ENCODE peak calls at places on chromosomes 11 and 22, in eight cellular contexts. M, J, G, B, D, T, U and Z are unnamed samples.
A peak's percentile ranks its signal among the peaks of the same experiment; 100 is the strongest.

GRCh38 chr11:86484795-86485166 is 110.1 kb downstream of the CCDC81 start:
- DNase-seq in M (no peak), J (no peak), G (no peak), B (no peak), D (no peak), T (no peak), U (no peak), Z (no peak)

GRCh38 chr11:44366741-44367140 is 56.8 kb upstream of the ALX4 start:
- DNase-seq in M (no peak), J (no peak), G (no peak), B (no peak), D (no peak), T (no peak), U (no peak), Z (no peak)

GRCh38 chr11:36186340-36186739 is 102.9 kb downstream of the COMMD9 start:
- DNase-seq in M (no peak), J (no peak), G (peak; percentile 80), B (peak; percentile 61), D (no peak), T (peak; percentile 97), U (no peak), Z (no peak)

GRCh38 chr22:37383342-37383741 is 43.9 kb downstream of the ELFN2 start:
- DNase-seq in M (no peak), J (no peak), G (no peak), B (no peak), D (no peak), T (no peak), U (no peak), Z (no peak)

GRCh38 chr11:73946798-73947458 is 3.9 kb upstream of the DNAJB13 start:
- DNase-seq in M (no peak), J (no peak), G (no peak), B (no peak), D (no peak), T (no peak), U (no peak), Z (no peak)

GRCh38 chr11:34652191-34652958 is 31.5 kb downstream of the EHF start:
- DNase-seq in M (no peak), J (no peak), G (peak; percentile 39), B (no peak), D (no peak), T (no peak), U (no peak), Z (peak; percentile 39)

GRCh38 chr11:86761978-86762377 is 38.4 kb upstream of the PRSS23 start:
- DNase-seq in M (no peak), J (no peak), G (peak; percentile 57), B (no peak), D (no peak), T (peak; percentile 39), U (no peak), Z (no peak)

GRCh38 chr22:22520020-22520656 is at the start of gene ZNF280A:
- DNase-seq in M (no peak), J (no peak), G (peak; percentile 59), B (no peak), D (no peak), T (no peak), U (no peak), Z (no peak)

GRCh38 chr11:17524221-17524620 is 20.0 kb downstream of the USH1C start:
- DNase-seq in M (no peak), J (no peak), G (no peak), B (no peak), D (no peak), T (no peak), U (no peak), Z (no peak)

GRCh38 chr11:113596658-113597057 is 109.5 kb downstream of the TMPRSS5 start:
- DNase-seq in M (no peak), J (no peak), G (no peak), B (no peak), D (no peak), T (no peak), U (no peak), Z (no peak)

GRCh38 chr22:47144076-47144765 is 381.8 kb downstream of the TBC1D22A start:
- DNase-seq in M (no peak), J (no peak), G (no peak), B (no peak), D (peak; percentile 19), T (no peak), U (no peak), Z (no peak)

GRCh38 chr11:72738199-72739141 is 13.7 kb downstream of the ARAP1 start:
- DNase-seq in M (peak; percentile 79), J (peak; percentile 81), G (peak; percentile 73), B (no peak), D (no peak), T (peak; percentile 59), U (no peak), Z (peak; percentile 81)

GRCh38 chr11:72740562-72741428 is 11.4 kb downstream of the ARAP1 start:
- DNase-seq in M (no peak), J (no peak), G (no peak), B (no peak), D (peak; percentile 8), T (no peak), U (no peak), Z (no peak)

GRCh38 chr11:72739240-72740059 is 12.8 kb downstream of the ARAP1 start:
- DNase-seq in M (no peak), J (peak; percentile 47), G (no peak), B (no peak), D (no peak), T (no peak), U (no peak), Z (peak; percentile 59)

GRCh38 chr11:72741429-72741833 is 10.8 kb downstream of the ARAP1 start:
- DNase-seq in M (no peak), J (peak; percentile 97), G (no peak), B (no peak), D (peak; percentile 52), T (no peak), U (no peak), Z (peak; percentile 57)

DNA sequence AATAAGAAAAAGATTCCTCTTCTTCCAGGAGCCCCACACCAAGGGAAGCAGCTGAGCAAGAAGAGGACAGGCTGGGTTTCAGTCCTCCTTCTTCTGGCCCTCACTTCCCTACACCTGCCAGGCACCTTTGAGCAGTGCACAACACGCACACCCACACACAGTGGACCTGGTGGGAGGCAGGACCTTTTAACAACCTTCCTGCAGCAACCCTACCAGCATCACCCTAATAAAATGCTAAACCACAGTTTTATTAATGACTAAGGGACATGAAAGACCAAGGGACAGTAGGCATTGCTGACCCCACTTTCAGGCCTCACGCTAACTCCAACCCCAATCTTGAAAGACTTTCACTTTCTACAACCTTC is 12.2 kb downstream of the ARAP1 start:
- DNase-seq in M (no peak), J (no peak), G (no peak), B (no peak), D (no peak), T (no peak), U (no peak), Z (peak; percentile 42)
- H3K4me3 ChIP-seq in M (no peak overlapping the region), J (no peak overlapping the region), G (no peak overlapping the region), B (no peak overlapping the region), D (no peak overlapping the region), T (no peak overlapping the region), U (no peak overlapping the region), Z (peak overlapping the region; percentile 70)

GRCh38 chr22:29014773-29015172 is 46.9 kb downstream of the C22orf31 start:
- DNase-seq in M (no peak), J (no peak), G (no peak), B (no peak), D (no peak), T (no peak), U (no peak), Z (no peak)

GRCh38 chr22:29011200-29011867 is 50.3 kb downstream of the C22orf31 start:
- DNase-seq in M (no peak), J (no peak), G (no peak), B (no peak), D (peak; percentile 57), T (no peak), U (no peak), Z (no peak)

GRCh38 chr22:29011868-29012428 is 49.7 kb downstream of the C22orf31 start:
- DNase-seq in M (no peak), J (no peak), G (no peak), B (no peak), D (peak; percentile 32), T (no peak), U (no peak), Z (no peak)

GRCh38 chr22:29014301-29014700 is 47.3 kb downstream of the C22orf31 start:
- DNase-seq in M (no peak), J (no peak), G (no peak), B (no peak), D (no peak), T (no peak), U (no peak), Z (no peak)

DNA sequence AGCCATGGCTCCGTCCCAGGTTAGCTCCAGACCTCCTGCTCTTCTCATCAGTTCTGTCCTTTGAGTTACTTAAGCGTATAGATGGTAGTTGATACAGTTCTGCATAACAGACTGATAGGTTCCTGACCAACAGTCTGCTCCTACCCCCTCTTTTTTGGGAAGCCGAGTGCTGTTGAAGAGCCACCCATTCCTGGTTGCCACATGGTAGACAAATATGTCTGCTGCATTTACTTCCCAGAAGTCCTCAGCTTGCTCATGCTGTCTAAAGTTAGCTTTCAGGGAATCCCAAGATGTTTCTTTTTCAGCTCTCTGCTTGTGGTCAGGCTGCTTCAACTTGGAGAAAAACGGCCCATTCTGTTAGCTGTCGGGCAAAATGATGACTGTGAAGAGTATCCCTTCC is 48.7 kb downstream of the C22orf31 start:
- DNase-seq in M (no peak), J (no peak), G (no peak), B (no peak), D (no peak), T (no peak), U (no peak), Z (no peak)
- H3K4me3 ChIP-seq in M (no peak overlapping the region), J (no peak overlapping the region), G (no peak overlapping the region), B (no peak overlapping the region), D (no peak overlapping the region), T (no peak overlapping the region), U (no peak overlapping the region), Z (no peak overlapping the region)

DNA sequence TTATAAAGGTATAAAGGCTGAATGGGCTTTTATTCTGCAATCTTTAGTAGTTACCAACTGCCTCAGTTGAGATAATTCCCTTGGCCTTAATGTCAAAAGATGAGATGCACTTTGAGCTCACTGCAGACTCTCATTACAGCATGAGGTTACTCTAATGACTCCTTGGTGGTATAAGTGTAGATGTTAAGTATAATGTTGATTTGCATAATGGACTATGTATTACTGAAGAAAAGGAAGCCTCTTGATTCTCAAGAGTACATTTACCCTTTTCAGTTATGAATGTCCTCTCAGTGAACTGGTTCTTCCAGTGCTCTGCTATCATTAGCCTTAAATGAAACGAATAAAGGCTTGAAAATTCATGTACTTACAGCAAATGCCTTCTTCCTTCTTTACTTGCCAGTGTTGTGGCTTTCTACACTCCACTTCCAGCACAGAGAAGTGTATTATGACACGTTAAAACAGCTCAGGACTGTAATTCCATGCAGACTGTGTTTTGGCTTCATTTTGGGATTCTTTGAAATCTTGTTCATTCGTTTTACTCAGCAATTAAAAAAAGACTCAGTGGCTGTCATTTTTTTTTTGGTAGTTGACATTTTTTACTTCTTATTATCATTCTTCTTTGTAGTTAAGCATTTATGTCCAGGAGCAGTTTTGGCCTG is 96.8 kb downstream of the MTMR3 start:
- DNase-seq in M (no peak), J (no peak), G (no peak), B (no peak), D (no peak), T (no peak), U (no peak), Z (peak; percentile 21)
- H3K4me3 ChIP-seq in M (no peak overlapping the region), J (no peak overlapping the region), G (no peak overlapping the region), B (no peak overlapping the region), D (no peak overlapping the region), T (no peak overlapping the region), U (no peak overlapping the region), Z (no peak overlapping the region)

DNA sequence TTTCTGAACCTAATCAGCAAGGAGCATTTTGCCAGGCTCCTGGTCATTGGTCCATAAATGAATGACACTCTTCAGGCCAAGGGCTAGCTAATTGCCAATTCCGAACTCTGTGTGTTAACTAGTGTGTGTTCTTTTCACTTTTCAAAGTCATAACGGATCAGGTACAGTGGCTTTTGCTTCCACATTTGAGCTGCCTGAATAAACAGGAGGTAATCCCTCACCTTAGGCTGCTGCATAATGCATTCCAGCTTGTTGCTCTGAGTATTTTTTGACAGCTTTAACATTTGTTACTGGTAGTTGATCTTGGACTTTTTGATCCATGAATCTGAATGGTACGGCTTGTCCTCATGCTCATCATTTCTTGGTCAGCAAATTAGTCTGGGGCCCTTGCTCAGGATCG is 485.1 kb downstream of the CNTN5 start:
- DNase-seq in M (no peak), J (no peak), G (no peak), B (no peak), D (no peak), T (no peak), U (no peak), Z (no peak)
- H3K4me3 ChIP-seq in M (no peak overlapping the region), J (no peak overlapping the region), G (no peak overlapping the region), B (no peak overlapping the region), D (no peak overlapping the region), T (no peak overlapping the region), U (no peak overlapping the region), Z (no peak overlapping the region)